ENCODE peak calls at places on chromosomes 13 and 19, in four cellular contexts. X, R, F and J are unnamed samples.

GRCh38 chr19:11027381-11027780 is 61.9 kb upstream of the LDLR start:
- DNase-seq in F (no peak), R (no peak), X (no peak), J (no peak)

GRCh38 chr19:48663667-48664066 is 9.2 kb downstream of the NTN5 start:
- DNase-seq in F (no peak), R (no peak), X (no peak), J (no peak)

GRCh38 chr19:35641515-35642151 is at the start of gene ETV2:
- DNase-seq in R (no peak), X (peak), F (no peak), J (no peak)

GRCh38 chr13:35472308-35473008 is 4.0 kb downstream of the MAB21L1 start:
- DNase-seq in F (no peak), X (no peak), R (no peak), J (no peak)

GRCh38 chr13:23868521-23868920 is 20.7 kb downstream of the MIPEP start:
- DNase-seq in R (no peak), F (no peak), X (no peak), J (no peak)

GRCh38 chr19:4581381-4582111 is 22.1 kb upstream of the SEMA6B start:
- DNase-seq in F (no peak), X (peak), R (no peak), J (no peak)

GRCh38 chr19:57850553-57851017 is 926 bp downstream of the ZNF587 start:
- DNase-seq in X (peak), R (no peak), F (peak), J (peak)

GRCh38 chr13:73467103-73467502 is 408.3 kb downstream of the KLF5 start:
- DNase-seq in R (no peak), F (no peak), X (no peak), J (no peak)

GRCh38 chr13:30639671-30640070 is 22.0 kb downstream of the USPL1 start:
- DNase-seq in X (no peak), F (no peak), R (no peak), J (no peak)

GRCh38 chr13:43126420-43126819 is 103.0 kb downstream of the DNAJC15 start:
- DNase-seq in R (no peak), F (no peak), X (no peak), J (no peak)
- TF ChIP-seq CHD4 in R (no peak), F (no peak), X (no peak), J (no peak)

GRCh38 chr19:34480971-34481821 is at the start of gene WTIP:
- DNase-seq in X (no peak), R (no peak), F (peak), J (peak)
- TF ChIP-seq CHD4 in X (no peak), R (no peak), F (no peak), J (no peak)

DNA sequence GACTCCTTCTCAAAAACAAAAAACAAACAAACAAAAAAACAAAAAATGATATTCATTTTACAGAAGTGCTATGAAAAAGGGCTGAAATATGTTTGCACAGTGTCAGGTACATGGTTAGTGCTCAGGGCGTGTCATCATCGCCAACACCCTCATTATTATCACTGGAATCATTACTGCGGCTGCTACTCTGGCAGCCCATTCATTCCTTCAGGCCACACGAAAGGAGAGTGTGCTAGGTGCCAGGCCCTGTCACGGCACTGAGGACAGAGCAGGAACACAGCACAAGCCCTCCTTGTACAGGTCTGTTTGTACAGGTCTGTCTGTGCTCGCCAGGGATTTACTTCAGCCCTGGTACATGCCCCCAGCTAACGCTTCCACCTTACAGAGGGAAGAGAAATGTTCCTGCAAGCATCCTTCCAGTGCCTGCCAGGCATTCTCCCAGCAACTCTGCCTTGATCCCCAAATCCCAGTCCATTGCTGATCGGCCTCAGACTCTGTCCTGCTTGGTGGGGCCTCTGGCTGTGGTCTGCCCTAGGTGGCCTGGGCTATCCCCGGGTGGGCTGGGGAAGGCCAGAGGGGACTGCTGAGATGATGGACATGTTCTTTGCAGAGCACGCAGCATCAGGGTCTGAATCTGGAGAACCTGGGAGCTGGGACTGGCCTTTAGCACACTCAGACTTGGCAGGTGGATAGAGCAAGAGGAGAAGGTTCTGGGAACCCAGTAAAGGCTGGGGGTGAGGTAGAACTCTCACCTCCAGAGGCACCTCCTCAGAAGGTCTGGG is 210.7 kb downstream of the URI1 start:
- DNase-seq in F (no peak), R (no peak), X (no peak), J (no peak)
- TF ChIP-seq CHD4 in F (no peak), R (no peak), X (no peak), J (no peak)

GRCh38 chr13:110045919-110046318 is 259.5 kb upstream of the IRS2 start:
- DNase-seq in F (no peak), X (no peak), R (no peak), J (no peak)

GRCh38 chr13:110045202-110045601 is 258.8 kb upstream of the IRS2 start:
- DNase-seq in X (no peak), F (no peak), R (no peak), J (no peak)

GRCh38 chr13:110047511-110047910 is 259.4 kb downstream of the COL4A1 start:
- DNase-seq in F (no peak), R (no peak), X (no peak), J (no peak)

GRCh38 chr13:110042253-110042652 is 255.9 kb upstream of the IRS2 start:
- DNase-seq in F (no peak), X (no peak), R (no peak), J (no peak)

GRCh38 chr13:110044521-110045200 is 258.3 kb upstream of the IRS2 start:
- DNase-seq in X (no peak), R (no peak), F (no peak), J (no peak)
- TF ChIP-seq CHD4 in X (no peak), R (no peak), F (no peak), J (no peak)